ENCODE peak calls at places on chromosomes 16 and 17, in eight cellular contexts. N, H, V, E, O, P, Y and K are unnamed samples.

GRCh38 chr16:58196898-58197313 is 1.0 kb downstream of the CSNK2A2 start:
- DNase-seq in N (no peak), H (no peak), V (peak; percentile 5), E (peak; percentile 33), O (no peak), P (peak; percentile 52), Y (no peak), K (no peak)

GRCh38 chr17:6435968-6436367 is 1.0 kb upstream of the AIPL1 start:
- DNase-seq in N (peak; percentile 75), H (no peak), V (peak; percentile 22), E (peak; percentile 80), O (peak; percentile 60), P (peak; percentile 68), Y (peak; percentile 14), K (peak; percentile 29)

GRCh38 chr16:21104124-21104860 is 46.4 kb downstream of the DNAH3 start:
- DNase-seq in N (no peak), H (no peak), V (peak; percentile 9), E (peak; percentile 71), O (no peak), P (no peak), Y (no peak), K (no peak)

GRCh38 chr16:62752837-62753236 is 716.6 kb upstream of the CDH8 start:
- DNase-seq in N (no peak), H (no peak), V (no peak), E (no peak), O (no peak), P (no peak), Y (no peak), K (no peak)

GRCh38 chr17:50871898-50872297 is 5.7 kb upstream of the TOB1 start:
- DNase-seq in N (no peak), H (no peak), V (no peak), E (no peak), O (no peak), P (no peak), Y (no peak), K (no peak)

GRCh38 chr17:64085650-64086005 is 44.3 kb downstream of the ERN1 start:
- DNase-seq in N (no peak), H (no peak), V (no peak), E (no peak), O (no peak), P (no peak), Y (no peak), K (no peak)

GRCh38 chr17:36592316-36592710 is 634 bp downstream of the DHRS11 start:
- DNase-seq in N (no peak), H (no peak), V (peak; percentile 23), E (peak; percentile 57), O (peak; percentile 39), P (no peak), Y (no peak), K (no peak)

GRCh38 chr17:18197535-18198194 is 14.0 kb downstream of the ALKBH5 start:
- DNase-seq in N (no peak), H (no peak), V (no peak), E (no peak), O (no peak), P (no peak), Y (no peak), K (no peak)

GRCh38 chr17:49156256-49156655 is 23.7 kb downstream of the B4GALNT2 start:
- DNase-seq in N (no peak), H (no peak), V (no peak), E (no peak), O (no peak), P (no peak), Y (no peak), K (no peak)

GRCh38 chr16:23847938-23848337 is 12.2 kb downstream of the PRKCB start:
- DNase-seq in N (no peak), H (no peak), V (no peak), E (no peak), O (no peak), P (no peak), Y (no peak), K (no peak)

GRCh38 chr17:17208013-17208412 is 1.9 kb upstream of the PLD6 start:
- DNase-seq in N (no peak), H (no peak), V (no peak), E (no peak), O (no peak), P (no peak), Y (no peak), K (no peak)

GRCh38 chr16:81645303-81645702 is 133.8 kb upstream of the PLCG2 start:
- DNase-seq in N (no peak), H (peak; percentile 91), V (peak; percentile 51), E (peak; percentile 68), O (peak; percentile 70), P (peak; percentile 67), Y (no peak), K (peak; percentile 54)

GRCh38 chr17:59476413-59476812 is 89.0 kb upstream of the DHX40 start:
- DNase-seq in N (no peak), H (no peak), V (no peak), E (no peak), O (no peak), P (no peak), Y (no peak), K (no peak)

GRCh38 chr16:88380619-88381018 is 2.1 kb upstream of the ZNF469 start:
- DNase-seq in N (no peak), H (no peak), V (no peak), E (no peak), O (no peak), P (no peak), Y (no peak), K (no peak)

GRCh38 chr16:89407282-89407924 is 83.0 kb downstream of the ANKRD11 start:
- DNase-seq in N (no peak), H (no peak), V (no peak), E (no peak), O (no peak), P (no peak), Y (no peak), K (no peak)

GRCh38 chr17:73455050-73455687 is 143.4 kb upstream of the CDC42EP4 start:
- DNase-seq in N (no peak), H (peak; percentile 25), V (no peak), E (no peak), O (no peak), P (no peak), Y (no peak), K (peak; percentile 25)

DNA sequence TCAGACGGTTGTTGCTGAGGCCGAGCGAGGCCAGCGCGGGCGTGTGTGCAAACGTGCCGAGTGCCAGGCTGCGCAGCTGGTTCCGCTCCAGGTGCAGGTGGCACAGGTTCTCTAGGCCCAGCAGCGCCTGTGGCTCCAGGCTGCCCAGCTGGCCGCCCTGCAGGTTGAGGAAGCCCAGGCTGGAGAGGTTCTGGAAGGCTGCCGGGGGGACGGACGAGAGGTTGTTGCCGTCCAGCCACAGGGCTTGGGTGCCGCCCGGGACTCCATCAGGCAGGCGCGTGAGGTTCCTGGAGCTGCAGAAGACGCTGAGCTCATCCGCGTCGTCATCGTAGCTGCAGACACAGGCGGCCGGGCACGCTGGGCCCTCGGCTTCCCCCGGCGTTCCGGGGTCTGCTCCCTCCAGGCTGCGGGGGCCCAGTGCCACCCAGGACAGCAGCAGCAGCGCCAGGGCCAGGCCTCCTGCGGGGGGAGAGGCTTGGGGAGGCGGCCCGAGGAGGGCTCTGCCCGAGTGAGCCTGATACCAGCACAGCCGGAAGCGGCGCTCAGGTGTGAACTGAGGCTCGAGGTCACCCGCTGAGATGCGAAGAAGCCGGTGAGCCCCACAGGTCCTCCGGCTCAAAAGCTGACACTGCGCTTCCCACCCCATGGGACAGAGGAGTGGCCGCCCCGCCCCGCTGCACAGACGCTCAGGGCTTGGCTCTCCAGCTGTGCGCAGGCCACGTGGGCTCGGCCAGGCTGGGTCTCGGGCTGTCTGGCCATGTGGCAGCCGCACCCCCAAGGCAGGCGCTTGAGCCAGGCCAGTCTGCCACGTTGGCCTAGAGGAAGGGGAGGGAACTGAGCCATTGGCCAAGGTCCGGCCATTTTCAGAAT is 1.3 kb downstream of the IGFALS start:
- DNase-seq in N (peak; percentile 63), H (no peak), V (no peak), E (no peak), O (no peak), P (no peak), Y (no peak), K (no peak)
- H3K27ac ChIP-seq in N (no peak overlapping the region), H (no peak overlapping the region), V (no peak overlapping the region), E (no peak overlapping the region), O (no peak overlapping the region), P (no peak overlapping the region), Y (no peak overlapping the region), K (no peak overlapping the region)

GRCh38 chr17:44327715-44328449 is 3.3 kb upstream of the SLC25A39 start:
- DNase-seq in N (no peak), H (no peak), V (no peak), E (no peak), O (no peak), P (no peak), Y (no peak), K (no peak)
- H3K27ac ChIP-seq in N (no peak overlapping the region), H (no peak overlapping the region), V (no peak overlapping the region), E (no peak overlapping the region), O (no peak overlapping the region), P (no peak overlapping the region), Y (no peak overlapping the region), K (no peak overlapping the region)

DNA sequence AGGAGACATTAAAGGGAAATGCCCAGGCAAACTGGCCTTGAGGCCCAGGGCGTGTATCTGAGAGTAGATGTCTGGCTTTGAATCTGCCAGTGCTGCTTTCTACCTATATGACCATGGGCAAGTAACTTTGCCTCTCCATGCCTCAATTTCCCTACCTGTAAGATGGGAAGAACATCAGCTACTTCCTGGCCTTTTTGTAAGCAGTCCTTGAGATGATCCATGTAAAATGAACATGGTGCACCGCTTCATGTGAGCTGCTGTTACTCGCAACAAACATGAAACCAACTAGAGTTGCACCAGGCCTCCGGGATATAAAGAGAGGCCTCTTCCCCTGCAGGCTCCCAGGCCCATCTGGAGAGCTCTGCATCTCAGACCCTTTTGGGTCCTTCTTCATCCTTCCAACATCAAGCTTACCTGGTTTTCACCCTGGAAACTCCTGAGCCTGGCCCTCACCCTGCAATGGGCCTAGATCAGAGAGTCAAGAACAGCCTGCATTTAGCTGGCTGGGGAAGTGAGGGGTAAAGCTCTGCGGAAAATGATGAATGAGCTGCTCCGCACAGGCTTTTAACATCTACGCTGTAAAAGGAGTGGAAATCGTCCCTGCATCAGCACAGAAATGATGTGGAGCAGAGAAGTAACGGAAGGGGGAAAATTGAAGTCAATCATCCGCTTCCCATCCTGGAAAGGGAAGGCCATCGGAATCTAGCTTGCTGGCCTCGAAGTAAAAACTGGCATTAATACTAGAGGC is 2.3 kb upstream of the MYH11 start:
- DNase-seq in N (no peak), H (no peak), V (no peak), E (no peak), O (no peak), P (no peak), Y (no peak), K (no peak)
- H3K27ac ChIP-seq in N (no peak overlapping the region), H (peak overlapping the region; percentile 65), V (no peak overlapping the region), E (no peak overlapping the region), O (no peak overlapping the region), P (no peak overlapping the region), Y (peak overlapping the region; percentile 88), K (no peak overlapping the region)

DNA sequence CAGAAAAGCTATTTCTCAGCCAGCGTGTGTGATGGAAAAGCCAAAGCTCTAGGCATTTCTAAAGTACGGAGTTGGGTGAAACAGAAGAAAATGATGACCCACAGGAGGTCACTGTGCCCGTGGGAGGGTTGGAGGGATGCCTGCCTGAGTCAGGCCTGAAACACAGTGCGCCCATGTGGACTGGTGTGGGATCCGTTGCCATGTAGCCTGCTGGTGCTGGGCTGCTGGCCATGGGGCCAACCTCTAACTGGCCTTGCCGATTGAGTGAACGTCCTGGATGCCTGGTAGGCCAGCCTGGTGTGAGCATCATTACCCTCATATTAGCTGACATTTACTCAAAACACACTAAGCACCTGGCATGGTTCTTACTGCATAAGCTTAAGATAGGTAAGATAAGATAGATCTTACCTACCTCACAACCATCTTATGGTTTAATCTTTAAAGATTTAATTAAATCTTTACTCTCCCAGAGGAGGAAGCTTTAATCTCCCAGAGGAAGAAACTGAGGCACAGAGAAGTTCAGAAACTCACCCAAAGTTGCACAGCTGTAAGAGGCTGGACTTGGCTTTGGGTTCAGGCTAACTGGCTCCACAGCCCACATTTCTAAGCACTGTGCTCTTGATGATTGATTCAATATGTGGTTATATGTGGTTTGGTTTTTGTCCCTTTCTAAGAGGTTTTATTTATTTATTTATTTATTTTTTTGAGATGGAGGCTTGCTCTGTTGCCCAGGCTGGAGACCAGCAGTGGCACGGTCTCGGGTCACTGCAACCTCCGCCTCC is 15.7 kb downstream of the MGAT5B start:
- DNase-seq in N (no peak), H (no peak), V (no peak), E (no peak), O (no peak), P (no peak), Y (no peak), K (no peak)
- H3K27ac ChIP-seq in N (no peak overlapping the region), H (no peak overlapping the region), V (no peak overlapping the region), E (no peak overlapping the region), O (no peak overlapping the region), P (no peak overlapping the region), Y (no peak overlapping the region), K (no peak overlapping the region)